ENCODE peak calls at places on chromosomes 12 and 14, in ten cellular contexts. One of them, this sample, is unnamed.

GRCh38 chr12:11621797-11622423 is 27.6 kb upstream of the ETV6 start:
- DNase-seq in NCI-H774: no peak
- DNase-seq in tibial nerve: no peak
- DNase-seq in activated CD4-positive, CD25-positive, alpha-beta regulatory T cell treated with anti-CD3 and anti-CD28 coated beads, Interleukin-2, amount 50 U/mL, for 16 hours: no peak
- DNase-seq in fibroblast of villous mesenchyme: peak
- DNase-seq in hypothalamus: no peak
- DNase-seq in heart left ventricle: no peak
- DNase-seq in kidney tubule cell: no peak
- DNase-seq in activated T-helper 1 cell treated with Interleukin-2 at 50 U/mL for 16 hours: no peak
- DNase-seq in HFF-Myc: no peak
- DNase-seq in this sample: peak

GRCh38 chr14:55877942-55878341 is 240.3 kb upstream of the PELI2 start:
- DNase-seq in NCI-H774: no peak
- DNase-seq in tibial nerve: no peak
- DNase-seq in activated CD4-positive, CD25-positive, alpha-beta regulatory T cell treated with anti-CD3 and anti-CD28 coated beads, Interleukin-2, amount 50 U/mL, for 16 hours: no peak
- DNase-seq in fibroblast of villous mesenchyme: no peak
- DNase-seq in hypothalamus: no peak
- DNase-seq in heart left ventricle: no peak
- DNase-seq in kidney tubule cell: no peak
- DNase-seq in activated T-helper 1 cell treated with Interleukin-2 at 50 U/mL for 16 hours: no peak
- DNase-seq in HFF-Myc: no peak
- DNase-seq in this sample: no peak

GRCh38 chr14:105528859-105529505 is 2.6 kb downstream of the TMEM121 start:
- DNase-seq in NCI-H774: no peak
- DNase-seq in tibial nerve: no peak
- DNase-seq in activated CD4-positive, CD25-positive, alpha-beta regulatory T cell treated with anti-CD3 and anti-CD28 coated beads, Interleukin-2, amount 50 U/mL, for 16 hours: no peak
- DNase-seq in fibroblast of villous mesenchyme: no peak
- DNase-seq in hypothalamus: no peak
- DNase-seq in heart left ventricle: no peak
- DNase-seq in kidney tubule cell: no peak
- DNase-seq in activated T-helper 1 cell treated with Interleukin-2 at 50 U/mL for 16 hours: no peak
- DNase-seq in HFF-Myc: no peak
- DNase-seq in this sample: no peak

GRCh38 chr14:23119362-23120327 is 590 bp upstream of the CEBPE start:
- DNase-seq in NCI-H774: no peak
- DNase-seq in tibial nerve: no peak
- DNase-seq in activated CD4-positive, CD25-positive, alpha-beta regulatory T cell treated with anti-CD3 and anti-CD28 coated beads, Interleukin-2, amount 50 U/mL, for 16 hours: no peak
- DNase-seq in fibroblast of villous mesenchyme: no peak
- DNase-seq in hypothalamus: no peak
- DNase-seq in heart left ventricle: no peak
- DNase-seq in kidney tubule cell: no peak
- DNase-seq in activated T-helper 1 cell treated with Interleukin-2 at 50 U/mL for 16 hours: peak
- DNase-seq in HFF-Myc: no peak
- DNase-seq in this sample: peak

GRCh38 chr12:24852420-24852819 is 96.5 kb downstream of the BCAT1 start:
- DNase-seq in NCI-H774: no peak
- DNase-seq in tibial nerve: no peak
- DNase-seq in activated CD4-positive, CD25-positive, alpha-beta regulatory T cell treated with anti-CD3 and anti-CD28 coated beads, Interleukin-2, amount 50 U/mL, for 16 hours: no peak
- DNase-seq in fibroblast of villous mesenchyme: no peak
- DNase-seq in hypothalamus: no peak
- DNase-seq in heart left ventricle: no peak
- DNase-seq in kidney tubule cell: no peak
- DNase-seq in activated T-helper 1 cell treated with Interleukin-2 at 50 U/mL for 16 hours: no peak
- DNase-seq in HFF-Myc: no peak
- DNase-seq in this sample: no peak

GRCh38 chr14:34220921-34221320 is 241.1 kb downstream of the SPTSSA start:
- DNase-seq in NCI-H774: no peak
- DNase-seq in tibial nerve: no peak
- DNase-seq in activated CD4-positive, CD25-positive, alpha-beta regulatory T cell treated with anti-CD3 and anti-CD28 coated beads, Interleukin-2, amount 50 U/mL, for 16 hours: no peak
- DNase-seq in fibroblast of villous mesenchyme: no peak
- DNase-seq in hypothalamus: no peak
- DNase-seq in heart left ventricle: no peak
- DNase-seq in kidney tubule cell: no peak
- DNase-seq in activated T-helper 1 cell treated with Interleukin-2 at 50 U/mL for 16 hours: no peak
- DNase-seq in HFF-Myc: no peak
- DNase-seq in this sample: no peak

GRCh38 chr12:120497524-120498150 is 1.7 kb downstream of the DYNLL1 start:
- DNase-seq in NCI-H774: no peak
- DNase-seq in tibial nerve: no peak
- DNase-seq in activated CD4-positive, CD25-positive, alpha-beta regulatory T cell treated with anti-CD3 and anti-CD28 coated beads, Interleukin-2, amount 50 U/mL, for 16 hours: no peak
- DNase-seq in fibroblast of villous mesenchyme: peak
- DNase-seq in hypothalamus: no peak
- DNase-seq in heart left ventricle: no peak
- DNase-seq in kidney tubule cell: no peak
- DNase-seq in activated T-helper 1 cell treated with Interleukin-2 at 50 U/mL for 16 hours: no peak
- DNase-seq in HFF-Myc: no peak
- DNase-seq in this sample: no peak

GRCh38 chr12:6073426-6073825 is 51.0 kb downstream of the VWF start:
- DNase-seq in NCI-H774: no peak
- DNase-seq in tibial nerve: no peak
- DNase-seq in activated CD4-positive, CD25-positive, alpha-beta regulatory T cell treated with anti-CD3 and anti-CD28 coated beads, Interleukin-2, amount 50 U/mL, for 16 hours: no peak
- DNase-seq in fibroblast of villous mesenchyme: no peak
- DNase-seq in hypothalamus: no peak
- DNase-seq in heart left ventricle: no peak
- DNase-seq in kidney tubule cell: no peak
- DNase-seq in activated T-helper 1 cell treated with Interleukin-2 at 50 U/mL for 16 hours: no peak
- DNase-seq in HFF-Myc: no peak
- DNase-seq in this sample: no peak

GRCh38 chr14:101193845-101194355 is 290.4 kb upstream of the RTL1 start:
- DNase-seq in NCI-H774: no peak
- DNase-seq in tibial nerve: no peak
- DNase-seq in activated CD4-positive, CD25-positive, alpha-beta regulatory T cell treated with anti-CD3 and anti-CD28 coated beads, Interleukin-2, amount 50 U/mL, for 16 hours: no peak
- DNase-seq in fibroblast of villous mesenchyme: no peak
- DNase-seq in hypothalamus: no peak
- DNase-seq in heart left ventricle: no peak
- DNase-seq in kidney tubule cell: no peak
- DNase-seq in activated T-helper 1 cell treated with Interleukin-2 at 50 U/mL for 16 hours: no peak
- DNase-seq in HFF-Myc: no peak
- DNase-seq in this sample: no peak

GRCh38 chr14:30558675-30559555 is at the start of gene G2E3:
- DNase-seq in NCI-H774: peak
- DNase-seq in tibial nerve: peak
- DNase-seq in activated CD4-positive, CD25-positive, alpha-beta regulatory T cell treated with anti-CD3 and anti-CD28 coated beads, Interleukin-2, amount 50 U/mL, for 16 hours: peak
- DNase-seq in fibroblast of villous mesenchyme: peak
- DNase-seq in hypothalamus: peak
- DNase-seq in heart left ventricle: peak
- DNase-seq in kidney tubule cell: peak
- DNase-seq in activated T-helper 1 cell treated with Interleukin-2 at 50 U/mL for 16 hours: peak
- DNase-seq in HFF-Myc: peak
- DNase-seq in this sample: peak

GRCh38 chr14:77319416-77319815 is 1.3 kb downstream of the POMT2 start:
- DNase-seq in NCI-H774: no peak
- DNase-seq in tibial nerve: no peak
- DNase-seq in activated CD4-positive, CD25-positive, alpha-beta regulatory T cell treated with anti-CD3 and anti-CD28 coated beads, Interleukin-2, amount 50 U/mL, for 16 hours: no peak
- DNase-seq in fibroblast of villous mesenchyme: no peak
- DNase-seq in hypothalamus: no peak
- DNase-seq in heart left ventricle: no peak
- DNase-seq in kidney tubule cell: peak
- DNase-seq in activated T-helper 1 cell treated with Interleukin-2 at 50 U/mL for 16 hours: no peak
- DNase-seq in HFF-Myc: no peak
- DNase-seq in this sample: no peak

GRCh38 chr12:1044697-1045096 is 53.7 kb downstream of the ERC1 start:
- DNase-seq in NCI-H774: no peak
- DNase-seq in tibial nerve: no peak
- DNase-seq in activated CD4-positive, CD25-positive, alpha-beta regulatory T cell treated with anti-CD3 and anti-CD28 coated beads, Interleukin-2, amount 50 U/mL, for 16 hours: no peak
- DNase-seq in fibroblast of villous mesenchyme: peak
- DNase-seq in hypothalamus: no peak
- DNase-seq in heart left ventricle: no peak
- DNase-seq in kidney tubule cell: peak
- DNase-seq in activated T-helper 1 cell treated with Interleukin-2 at 50 U/mL for 16 hours: no peak
- DNase-seq in HFF-Myc: no peak
- DNase-seq in this sample: no peak

GRCh38 chr12:49461221-49461620 is 77.6 kb upstream of the KCNH3 start:
- DNase-seq in NCI-H774: no peak
- DNase-seq in tibial nerve: no peak
- DNase-seq in activated CD4-positive, CD25-positive, alpha-beta regulatory T cell treated with anti-CD3 and anti-CD28 coated beads, Interleukin-2, amount 50 U/mL, for 16 hours: no peak
- DNase-seq in fibroblast of villous mesenchyme: no peak
- DNase-seq in hypothalamus: no peak
- DNase-seq in heart left ventricle: no peak
- DNase-seq in kidney tubule cell: no peak
- DNase-seq in activated T-helper 1 cell treated with Interleukin-2 at 50 U/mL for 16 hours: no peak
- DNase-seq in HFF-Myc: no peak
- DNase-seq in this sample: no peak

GRCh38 chr12:26121841-26122680 is 2.8 kb downstream of the BHLHE41 start:
- DNase-seq in NCI-H774: peak
- DNase-seq in tibial nerve: no peak
- DNase-seq in activated CD4-positive, CD25-positive, alpha-beta regulatory T cell treated with anti-CD3 and anti-CD28 coated beads, Interleukin-2, amount 50 U/mL, for 16 hours: no peak
- DNase-seq in fibroblast of villous mesenchyme: no peak
- DNase-seq in hypothalamus: no peak
- DNase-seq in heart left ventricle: no peak
- DNase-seq in kidney tubule cell: peak
- DNase-seq in activated T-helper 1 cell treated with Interleukin-2 at 50 U/mL for 16 hours: no peak
- DNase-seq in HFF-Myc: no peak
- DNase-seq in this sample: peak

GRCh38 chr14:75832621-75833297 is 149.0 kb downstream of the TGFB3 start:
- DNase-seq in NCI-H774: no peak
- DNase-seq in tibial nerve: no peak
- DNase-seq in activated CD4-positive, CD25-positive, alpha-beta regulatory T cell treated with anti-CD3 and anti-CD28 coated beads, Interleukin-2, amount 50 U/mL, for 16 hours: no peak
- DNase-seq in fibroblast of villous mesenchyme: peak
- DNase-seq in hypothalamus: no peak
- DNase-seq in heart left ventricle: no peak
- DNase-seq in kidney tubule cell: no peak
- DNase-seq in activated T-helper 1 cell treated with Interleukin-2 at 50 U/mL for 16 hours: no peak
- DNase-seq in HFF-Myc: no peak
- DNase-seq in this sample: no peak

GRCh38 chr12:116529686-116530085 is 29.5 kb upstream of the MAP1LC3B2 start:
- DNase-seq in NCI-H774: no peak
- DNase-seq in tibial nerve: no peak
- DNase-seq in activated CD4-positive, CD25-positive, alpha-beta regulatory T cell treated with anti-CD3 and anti-CD28 coated beads, Interleukin-2, amount 50 U/mL, for 16 hours: no peak
- DNase-seq in fibroblast of villous mesenchyme: no peak
- DNase-seq in hypothalamus: no peak
- DNase-seq in heart left ventricle: no peak
- DNase-seq in kidney tubule cell: no peak
- DNase-seq in activated T-helper 1 cell treated with Interleukin-2 at 50 U/mL for 16 hours: no peak
- DNase-seq in HFF-Myc: no peak
- DNase-seq in this sample: no peak

GRCh38 chr12:6039894-6040601 is 84.4 kb downstream of the VWF start:
- DNase-seq in NCI-H774: peak
- DNase-seq in tibial nerve: no peak
- DNase-seq in activated CD4-positive, CD25-positive, alpha-beta regulatory T cell treated with anti-CD3 and anti-CD28 coated beads, Interleukin-2, amount 50 U/mL, for 16 hours: no peak
- DNase-seq in fibroblast of villous mesenchyme: peak
- DNase-seq in hypothalamus: peak
- DNase-seq in heart left ventricle: no peak
- DNase-seq in kidney tubule cell: peak
- DNase-seq in activated T-helper 1 cell treated with Interleukin-2 at 50 U/mL for 16 hours: no peak
- DNase-seq in HFF-Myc: peak
- DNase-seq in this sample: peak

GRCh38 chr14:100067971-100068959 is 3.0 kb downstream of the EVL start:
- DNase-seq in NCI-H774: no peak
- DNase-seq in tibial nerve: no peak
- DNase-seq in activated CD4-positive, CD25-positive, alpha-beta regulatory T cell treated with anti-CD3 and anti-CD28 coated beads, Interleukin-2, amount 50 U/mL, for 16 hours: peak
- DNase-seq in fibroblast of villous mesenchyme: peak
- DNase-seq in hypothalamus: no peak
- DNase-seq in heart left ventricle: no peak
- DNase-seq in kidney tubule cell: peak
- DNase-seq in activated T-helper 1 cell treated with Interleukin-2 at 50 U/mL for 16 hours: peak
- DNase-seq in HFF-Myc: peak
- DNase-seq in this sample: peak

GRCh38 chr12:132972374-132972773 is 13.8 kb upstream of the ZNF26 start:
- DNase-seq in NCI-H774: no peak
- DNase-seq in tibial nerve: no peak
- DNase-seq in activated CD4-positive, CD25-positive, alpha-beta regulatory T cell treated with anti-CD3 and anti-CD28 coated beads, Interleukin-2, amount 50 U/mL, for 16 hours: no peak
- DNase-seq in fibroblast of villous mesenchyme: no peak
- DNase-seq in hypothalamus: no peak
- DNase-seq in heart left ventricle: no peak
- DNase-seq in kidney tubule cell: no peak
- DNase-seq in activated T-helper 1 cell treated with Interleukin-2 at 50 U/mL for 16 hours: no peak
- DNase-seq in HFF-Myc: no peak
- DNase-seq in this sample: no peak

GRCh38 chr12:14239350-14239934 is 126.0 kb upstream of the ATF7IP start:
- DNase-seq in NCI-H774: no peak
- DNase-seq in tibial nerve: no peak
- DNase-seq in activated CD4-positive, CD25-positive, alpha-beta regulatory T cell treated with anti-CD3 and anti-CD28 coated beads, Interleukin-2, amount 50 U/mL, for 16 hours: no peak
- DNase-seq in fibroblast of villous mesenchyme: peak
- DNase-seq in hypothalamus: no peak
- DNase-seq in heart left ventricle: no peak
- DNase-seq in kidney tubule cell: peak
- DNase-seq in activated T-helper 1 cell treated with Interleukin-2 at 50 U/mL for 16 hours: no peak
- DNase-seq in HFF-Myc: no peak
- DNase-seq in this sample: no peak

GRCh38 chr14:99282261-99283050 is 10.5 kb upstream of the BCL11B start:
- DNase-seq in NCI-H774: no peak
- DNase-seq in tibial nerve: no peak
- DNase-seq in activated CD4-positive, CD25-positive, alpha-beta regulatory T cell treated with anti-CD3 and anti-CD28 coated beads, Interleukin-2, amount 50 U/mL, for 16 hours: no peak
- DNase-seq in fibroblast of villous mesenchyme: no peak
- DNase-seq in hypothalamus: no peak
- DNase-seq in heart left ventricle: no peak
- DNase-seq in kidney tubule cell: no peak
- DNase-seq in activated T-helper 1 cell treated with Interleukin-2 at 50 U/mL for 16 hours: no peak
- DNase-seq in HFF-Myc: no peak
- DNase-seq in this sample: no peak